ENCODE peak calls at places on chromosomes 11 and 22, in five cellular contexts. One of them, this sample, is unnamed.

GRCh38 chr22:19064354-19065054 is 57.7 kb downstream of the DGCR2 start:
- DNase-seq in GM04503: no peak
- DNase-seq in NCI-H1092: no peak
- DNase-seq in islet precursor cell: peak
- DNase-seq in stimulated activated CD8-positive, alpha-beta memory T cell treated with anti-CD3 and anti-CD28 coated beads, Interleukin-2, amount 100 ng/mL, for 1 hour: no peak
- DNase-seq in this sample: no peak

GRCh38 chr11:84097186-84097585 is 811.0 kb upstream of the CCDC90B start:
- DNase-seq in stimulated activated CD8-positive, alpha-beta memory T cell treated with anti-CD3 and anti-CD28 coated beads, Interleukin-2, amount 100 ng/mL, for 1 hour: no peak
- DNase-seq in islet precursor cell: no peak
- DNase-seq in NCI-H1092: no peak
- DNase-seq in GM04503: no peak
- DNase-seq in this sample: no peak

GRCh38 chr11:1669546-1670218 is 27.3 kb upstream of the KRTAP5-6 start:
- DNase-seq in stimulated activated CD8-positive, alpha-beta memory T cell treated with anti-CD3 and anti-CD28 coated beads, Interleukin-2, amount 100 ng/mL, for 1 hour: no peak
- DNase-seq in NCI-H1092: no peak
- DNase-seq in GM04503: no peak
- DNase-seq in islet precursor cell: peak
- DNase-seq in this sample: no peak

GRCh38 chr11:75268626-75269366 is 28.2 kb downstream of the TPBGL start:
- DNase-seq in NCI-H1092: no peak
- DNase-seq in GM04503: no peak
- DNase-seq in stimulated activated CD8-positive, alpha-beta memory T cell treated with anti-CD3 and anti-CD28 coated beads, Interleukin-2, amount 100 ng/mL, for 1 hour: no peak
- DNase-seq in islet precursor cell: no peak
- DNase-seq in this sample: no peak

GRCh38 chr11:92122561-92122960 is 102.1 kb upstream of the FAT3 start:
- DNase-seq in GM04503: no peak
- DNase-seq in islet precursor cell: no peak
- DNase-seq in NCI-H1092: no peak
- DNase-seq in stimulated activated CD8-positive, alpha-beta memory T cell treated with anti-CD3 and anti-CD28 coated beads, Interleukin-2, amount 100 ng/mL, for 1 hour: no peak
- DNase-seq in this sample: no peak

GRCh38 chr22:39634530-39635399 is 64.2 kb downstream of the CACNA1I start:
- DNase-seq in islet precursor cell: peak
- DNase-seq in stimulated activated CD8-positive, alpha-beta memory T cell treated with anti-CD3 and anti-CD28 coated beads, Interleukin-2, amount 100 ng/mL, for 1 hour: no peak
- DNase-seq in NCI-H1092: no peak
- DNase-seq in GM04503: peak
- DNase-seq in this sample: peak

GRCh38 chr11:75246006-75246672 is 5.6 kb downstream of the TPBGL start:
- DNase-seq in stimulated activated CD8-positive, alpha-beta memory T cell treated with anti-CD3 and anti-CD28 coated beads, Interleukin-2, amount 100 ng/mL, for 1 hour: no peak
- DNase-seq in NCI-H1092: no peak
- DNase-seq in islet precursor cell: peak
- DNase-seq in GM04503: no peak
- DNase-seq in this sample: no peak

GRCh38 chr11:636511-637332 is at the start of gene DRD4:
- DNase-seq in stimulated activated CD8-positive, alpha-beta memory T cell treated with anti-CD3 and anti-CD28 coated beads, Interleukin-2, amount 100 ng/mL, for 1 hour: no peak
- DNase-seq in NCI-H1092: no peak
- DNase-seq in islet precursor cell: peak
- DNase-seq in GM04503: no peak
- DNase-seq in this sample: no peak

GRCh38 chr11:73556966-73557365 is 40.9 kb downstream of the FAM168A start:
- DNase-seq in islet precursor cell: no peak
- DNase-seq in GM04503: no peak
- DNase-seq in NCI-H1092: no peak
- DNase-seq in stimulated activated CD8-positive, alpha-beta memory T cell treated with anti-CD3 and anti-CD28 coated beads, Interleukin-2, amount 100 ng/mL, for 1 hour: no peak
- DNase-seq in this sample: no peak

GRCh38 chr11:110478410-110478809 is 48.7 kb downstream of the FDX1 start:
- DNase-seq in stimulated activated CD8-positive, alpha-beta memory T cell treated with anti-CD3 and anti-CD28 coated beads, Interleukin-2, amount 100 ng/mL, for 1 hour: no peak
- DNase-seq in GM04503: no peak
- DNase-seq in islet precursor cell: peak
- DNase-seq in NCI-H1092: no peak
- DNase-seq in this sample: no peak

GRCh38 chr22:49517721-49518120 is 310.0 kb downstream of the BRD1 start:
- DNase-seq in islet precursor cell: peak
- DNase-seq in NCI-H1092: no peak
- DNase-seq in stimulated activated CD8-positive, alpha-beta memory T cell treated with anti-CD3 and anti-CD28 coated beads, Interleukin-2, amount 100 ng/mL, for 1 hour: no peak
- DNase-seq in GM04503: no peak
- DNase-seq in this sample: no peak

GRCh38 chr22:49269928-49270327 is 557.7 kb downstream of the BRD1 start:
- DNase-seq in NCI-H1092: no peak
- DNase-seq in GM04503: no peak
- DNase-seq in stimulated activated CD8-positive, alpha-beta memory T cell treated with anti-CD3 and anti-CD28 coated beads, Interleukin-2, amount 100 ng/mL, for 1 hour: no peak
- DNase-seq in islet precursor cell: peak
- DNase-seq in this sample: no peak

GRCh38 chr11:123475478-123475877 is 45.4 kb downstream of the GRAMD1B start:
- DNase-seq in stimulated activated CD8-positive, alpha-beta memory T cell treated with anti-CD3 and anti-CD28 coated beads, Interleukin-2, amount 100 ng/mL, for 1 hour: no peak
- DNase-seq in islet precursor cell: no peak
- DNase-seq in GM04503: no peak
- DNase-seq in NCI-H1092: peak
- DNase-seq in this sample: no peak

GRCh38 chr11:15113381-15113780 is 1.3 kb upstream of the INSC start:
- DNase-seq in NCI-H1092: no peak
- DNase-seq in stimulated activated CD8-positive, alpha-beta memory T cell treated with anti-CD3 and anti-CD28 coated beads, Interleukin-2, amount 100 ng/mL, for 1 hour: no peak
- DNase-seq in GM04503: no peak
- DNase-seq in islet precursor cell: no peak
- DNase-seq in this sample: no peak

GRCh38 chr11:35276396-35276795 is 137.4 kb downstream of the CD44 start:
- DNase-seq in NCI-H1092: no peak
- DNase-seq in stimulated activated CD8-positive, alpha-beta memory T cell treated with anti-CD3 and anti-CD28 coated beads, Interleukin-2, amount 100 ng/mL, for 1 hour: no peak
- DNase-seq in islet precursor cell: no peak
- DNase-seq in GM04503: no peak
- DNase-seq in this sample: no peak

GRCh38 chr11:14821031-14821430 is 71.0 kb downstream of the CYP2R1 start:
- DNase-seq in stimulated activated CD8-positive, alpha-beta memory T cell treated with anti-CD3 and anti-CD28 coated beads, Interleukin-2, amount 100 ng/mL, for 1 hour: no peak
- DNase-seq in GM04503: no peak
- DNase-seq in NCI-H1092: no peak
- DNase-seq in islet precursor cell: no peak
- DNase-seq in this sample: no peak

GRCh38 chr11:46697303-46697702 is 3.1 kb downstream of the ARHGAP1 start:
- DNase-seq in GM04503: no peak
- DNase-seq in islet precursor cell: no peak
- DNase-seq in stimulated activated CD8-positive, alpha-beta memory T cell treated with anti-CD3 and anti-CD28 coated beads, Interleukin-2, amount 100 ng/mL, for 1 hour: no peak
- DNase-seq in NCI-H1092: peak
- DNase-seq in this sample: no peak

GRCh38 chr11:11948242-11948947 is 60.0 kb downstream of the DKK3 start:
- DNase-seq in islet precursor cell: no peak
- DNase-seq in GM04503: no peak
- DNase-seq in stimulated activated CD8-positive, alpha-beta memory T cell treated with anti-CD3 and anti-CD28 coated beads, Interleukin-2, amount 100 ng/mL, for 1 hour: no peak
- DNase-seq in NCI-H1092: no peak
- DNase-seq in this sample: no peak

GRCh38 chr22:39296535-39296934 is 22.9 kb downstream of the RPL3 start:
- DNase-seq in stimulated activated CD8-positive, alpha-beta memory T cell treated with anti-CD3 and anti-CD28 coated beads, Interleukin-2, amount 100 ng/mL, for 1 hour: no peak
- DNase-seq in islet precursor cell: no peak
- DNase-seq in NCI-H1092: no peak
- DNase-seq in GM04503: no peak
- DNase-seq in this sample: no peak

GRCh38 chr11:7115775-7116174 is 27.0 kb downstream of the RBMXL2 start:
- DNase-seq in islet precursor cell: no peak
- DNase-seq in NCI-H1092: no peak
- DNase-seq in stimulated activated CD8-positive, alpha-beta memory T cell treated with anti-CD3 and anti-CD28 coated beads, Interleukin-2, amount 100 ng/mL, for 1 hour: no peak
- DNase-seq in GM04503: no peak
- DNase-seq in this sample: no peak

GRCh38 chr11:135033545-135033944 is 621.5 kb upstream of the B3GAT1 start:
- DNase-seq in GM04503: no peak
- DNase-seq in NCI-H1092: peak
- DNase-seq in islet precursor cell: peak
- DNase-seq in stimulated activated CD8-positive, alpha-beta memory T cell treated with anti-CD3 and anti-CD28 coated beads, Interleukin-2, amount 100 ng/mL, for 1 hour: no peak
- DNase-seq in this sample: no peak

GRCh38 chr22:49103314-49104052 is 724.2 kb downstream of the BRD1 start:
- DNase-seq in GM04503: no peak
- DNase-seq in NCI-H1092: no peak
- DNase-seq in islet precursor cell: no peak
- DNase-seq in stimulated activated CD8-positive, alpha-beta memory T cell treated with anti-CD3 and anti-CD28 coated beads, Interleukin-2, amount 100 ng/mL, for 1 hour: no peak
- DNase-seq in this sample: no peak

GRCh38 chr11:118128821-118129474 is 23.7 kb downstream of the SCN4B start:
- DNase-seq in islet precursor cell: no peak
- DNase-seq in GM04503: no peak
- DNase-seq in NCI-H1092: no peak
- DNase-seq in stimulated activated CD8-positive, alpha-beta memory T cell treated with anti-CD3 and anti-CD28 coated beads, Interleukin-2, amount 100 ng/mL, for 1 hour: no peak
- DNase-seq in this sample: no peak

GRCh38 chr11:126702165-126702738 is 298.3 kb downstream of the KIRREL3 start:
- DNase-seq in NCI-H1092: no peak
- DNase-seq in islet precursor cell: no peak
- DNase-seq in stimulated activated CD8-positive, alpha-beta memory T cell treated with anti-CD3 and anti-CD28 coated beads, Interleukin-2, amount 100 ng/mL, for 1 hour: no peak
- DNase-seq in GM04503: no peak
- DNase-seq in this sample: no peak

GRCh38 chr11:77126861-77127673 is 979 bp upstream of the MYO7A start:
- DNase-seq in NCI-H1092: peak
- DNase-seq in GM04503: no peak
- DNase-seq in islet precursor cell: peak
- DNase-seq in stimulated activated CD8-positive, alpha-beta memory T cell treated with anti-CD3 and anti-CD28 coated beads, Interleukin-2, amount 100 ng/mL, for 1 hour: peak
- DNase-seq in this sample: no peak